ENCODE peak calls at places on chromosomes 11 and 22, in six cellular contexts. G is heart left ventricle; T is CD4-positive, CD25-positive, alpha-beta regulatory T cell; I is caudate nucleus; M is GM23338; L is foreskin keratinocyte. Q is an unnamed sample.

GRCh38 chr11:31711137-31711536 is 100.0 kb downstream of the PAX6 start:
- DNase-seq in G (no peak), T (no peak), I (no peak), M (no peak), L (no peak), Q (no peak)

GRCh38 chr11:117839234-117839882 is 14.8 kb upstream of the FXYD2 start:
- DNase-seq in G (peak), T (no peak), I (no peak), M (no peak), L (no peak), Q (no peak)

GRCh38 chr11:84476581-84476980 is 1150.6 kb downstream of the DLG2 start:
- DNase-seq in G (no peak), T (no peak), I (no peak), M (no peak), L (no peak), Q (no peak)

GRCh38 chr22:50527921-50528681 is 1.7 kb downstream of the TYMP start:
- DNase-seq in G (no peak), T (no peak), I (no peak), M (peak), L (no peak), Q (no peak)

GRCh38 chr11:128415539-128415938 is 171.8 kb downstream of the ETS1 start:
- DNase-seq in G (no peak), T (no peak), I (no peak), M (no peak), L (no peak), Q (no peak)

GRCh38 chr22:44642096-44642644 is 59.8 kb upstream of the PRR5 start:
- DNase-seq in G (no peak), T (no peak), I (no peak), M (no peak), L (no peak), Q (no peak)

GRCh38 chr11:115545811-115546210 is 41.6 kb upstream of the CADM1 start:
- DNase-seq in G (no peak), T (no peak), I (no peak), M (no peak), L (no peak), Q (no peak)

GRCh38 chr11:27904358-27905055 is 203.4 kb downstream of the KIF18A start:
- DNase-seq in G (no peak), T (no peak), I (no peak), M (no peak), L (peak), Q (no peak)

GRCh38 chr11:913043-913442 is 2.4 kb upstream of the CHID1 start:
- DNase-seq in G (no peak), T (no peak), I (no peak), M (no peak), L (no peak), Q (no peak)

GRCh38 chr11:279040-279965 is 1.1 kb downstream of the NLRP6 start:
- DNase-seq in G (peak), T (no peak), I (no peak), M (no peak), L (no peak), Q (no peak)

GRCh38 chr11:2701230-2701629 is 1.4 kb upstream of the KCNQ1OT1 start:
- DNase-seq in G (no peak), T (no peak), I (no peak), M (no peak), L (no peak), Q (no peak)

GRCh38 chr11:108135845-108136599 is 14.7 kb downstream of the ACAT1 start:
- DNase-seq in G (no peak), T (no peak), I (no peak), M (no peak), L (peak), Q (no peak)

GRCh38 chr11:75652936-75653335 is 15.9 kb downstream of the MAP6 start:
- DNase-seq in G (no peak), T (no peak), I (no peak), M (no peak), L (no peak), Q (no peak)

GRCh38 chr11:44858796-44859527 is 91.7 kb downstream of the TP53I11 start:
- DNase-seq in G (no peak), T (no peak), I (no peak), M (peak), L (no peak), Q (no peak)

GRCh38 chr22:22878211-22878570 is 9.4 kb upstream of the IGLL5 start:
- DNase-seq in G (no peak), T (no peak), I (no peak), M (no peak), L (no peak), Q (no peak)

GRCh38 chr22:29824677-29825076 is 13.4 kb downstream of the ASCC2 start:
- DNase-seq in G (no peak), T (no peak), I (no peak), M (no peak), L (no peak), Q (peak)

GRCh38 chr22:33921576-33922181 is 1.4 kb upstream of the LARGE1 start:
- DNase-seq in G (peak), T (no peak), I (no peak), M (peak), L (peak), Q (peak)

GRCh38 chr11:23680488-23681230 is 816.2 kb upstream of the LUZP2 start:
- DNase-seq in G (no peak), T (no peak), I (no peak), M (no peak), L (no peak), Q (no peak)

GRCh38 chr11:115990004-115990447 is 485.8 kb upstream of the CADM1 start:
- DNase-seq in G (peak), T (no peak), I (no peak), M (peak), L (no peak), Q (no peak)

GRCh38 chr11:8336356-8337114 is 72.9 kb upstream of the LMO1 start:
- DNase-seq in G (no peak), T (no peak), I (no peak), M (no peak), L (peak), Q (no peak)

GRCh38 chr22:40666151-40666848 is 13.0 kb upstream of the MCHR1 start:
- DNase-seq in G (peak), T (no peak), I (no peak), M (no peak), L (no peak), Q (peak)

GRCh38 chr11:65921033-65921555 is 1.9 kb downstream of the DRAP1 start:
- DNase-seq in G (no peak), T (no peak), I (no peak), M (no peak), L (no peak), Q (peak)
- H3K27ac ChIP-seq in G (no peak), T (peak), I (no peak), M (no peak), L (no peak), Q (no peak)

GRCh38 chr11:113778111-113778910 is 1.3 kb upstream of the CLDN25 start:
- DNase-seq in G (peak), T (no peak), I (peak), M (no peak), L (peak), Q (no peak)
- H3K27ac ChIP-seq in G (peak), T (no peak), I (peak), M (no peak), L (peak), Q (no peak)

GRCh38 chr11:119416606-119417580 is 6.1 kb downstream of the THY1 start:
- DNase-seq in G (no peak), T (no peak), I (no peak), M (peak), L (peak), Q (no peak)
- H3K27ac ChIP-seq in G (no peak), T (no peak), I (peak), M (peak), L (no peak), Q (no peak)

DNA sequence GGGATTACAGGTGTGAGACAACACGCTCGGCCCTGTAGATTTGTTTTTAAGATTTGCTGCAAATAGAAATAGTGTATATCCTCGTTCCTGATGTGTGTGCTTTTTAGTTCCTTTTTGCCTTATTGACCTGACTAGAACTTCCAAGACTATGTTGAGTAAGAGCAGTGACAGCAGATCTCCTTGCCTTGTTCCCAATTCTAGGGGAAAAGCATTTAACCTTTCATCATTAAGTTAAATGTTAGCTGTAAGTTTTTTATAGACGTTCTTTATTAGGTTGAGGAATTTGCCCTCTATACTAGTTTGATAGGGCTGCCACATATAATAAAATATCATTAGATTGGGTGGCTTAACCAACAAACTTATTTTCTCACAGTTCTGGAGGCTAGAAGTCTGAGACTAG is 32.7 kb upstream of the B3GNT6 start:
- DNase-seq in G (no peak), T (no peak), I (no peak), M (no peak), L (no peak), Q (no peak)
- H3K27ac ChIP-seq in G (no peak), T (no peak), I (no peak), M (no peak), L (no peak), Q (no peak)

DNA sequence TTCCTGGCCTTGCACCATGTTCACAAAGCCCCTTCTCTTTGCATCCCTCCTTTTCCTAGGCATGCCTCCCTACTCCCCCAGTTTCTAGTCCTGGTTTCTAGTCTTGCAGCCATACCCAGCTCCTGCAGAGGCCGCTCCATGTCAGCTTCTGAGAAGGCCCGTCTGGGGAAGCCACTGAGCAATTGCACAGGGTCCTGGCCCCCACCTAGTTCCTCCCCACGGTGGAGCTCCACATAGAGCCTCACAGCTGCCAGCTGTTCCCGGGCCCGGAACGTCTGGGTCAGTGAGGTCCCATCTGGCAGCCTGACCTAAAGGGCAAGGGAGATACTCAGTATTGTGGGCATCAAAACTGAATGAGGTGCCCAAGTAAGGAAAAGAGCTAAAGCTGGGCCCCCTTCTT is 2.2 kb downstream of the UBXN1 start:
- DNase-seq in G (no peak), T (no peak), I (no peak), M (no peak), L (no peak), Q (no peak)
- H3K27ac ChIP-seq in G (no peak), T (peak), I (no peak), M (no peak), L (no peak), Q (no peak)

GRCh38 chr11:134025086-134025437 is 43.8 kb upstream of the JAM3 start:
- DNase-seq in G (peak), T (no peak), I (no peak), M (no peak), L (no peak), Q (no peak)
- H3K27ac ChIP-seq in G (no peak), T (no peak), I (no peak), M (no peak), L (peak), Q (no peak)

DNA sequence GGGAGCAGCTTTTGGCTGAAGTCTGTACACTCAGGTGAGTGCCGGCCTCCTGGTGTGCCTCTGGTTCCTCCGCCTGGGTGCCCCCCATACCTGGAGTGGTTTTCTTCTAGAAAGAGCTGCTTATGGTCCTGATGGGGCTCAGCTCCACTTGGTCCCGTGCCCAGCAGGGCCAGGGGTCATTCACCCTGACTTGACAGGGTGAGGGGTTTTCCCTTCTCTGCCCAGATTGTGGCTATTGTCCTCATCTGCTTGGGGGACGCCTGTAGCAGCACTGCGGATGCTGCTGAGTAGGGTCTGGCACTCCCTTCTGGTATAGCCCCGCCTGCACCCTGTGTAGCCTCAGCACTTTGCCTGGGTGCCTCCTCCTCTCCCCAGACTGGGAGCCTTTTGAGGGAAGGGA is 8.2 kb downstream of the OMP start:
- DNase-seq in G (no peak), T (no peak), I (no peak), M (no peak), L (no peak), Q (no peak)
- H3K27ac ChIP-seq in G (no peak), T (no peak), I (no peak), M (no peak), L (no peak), Q (no peak)

DNA sequence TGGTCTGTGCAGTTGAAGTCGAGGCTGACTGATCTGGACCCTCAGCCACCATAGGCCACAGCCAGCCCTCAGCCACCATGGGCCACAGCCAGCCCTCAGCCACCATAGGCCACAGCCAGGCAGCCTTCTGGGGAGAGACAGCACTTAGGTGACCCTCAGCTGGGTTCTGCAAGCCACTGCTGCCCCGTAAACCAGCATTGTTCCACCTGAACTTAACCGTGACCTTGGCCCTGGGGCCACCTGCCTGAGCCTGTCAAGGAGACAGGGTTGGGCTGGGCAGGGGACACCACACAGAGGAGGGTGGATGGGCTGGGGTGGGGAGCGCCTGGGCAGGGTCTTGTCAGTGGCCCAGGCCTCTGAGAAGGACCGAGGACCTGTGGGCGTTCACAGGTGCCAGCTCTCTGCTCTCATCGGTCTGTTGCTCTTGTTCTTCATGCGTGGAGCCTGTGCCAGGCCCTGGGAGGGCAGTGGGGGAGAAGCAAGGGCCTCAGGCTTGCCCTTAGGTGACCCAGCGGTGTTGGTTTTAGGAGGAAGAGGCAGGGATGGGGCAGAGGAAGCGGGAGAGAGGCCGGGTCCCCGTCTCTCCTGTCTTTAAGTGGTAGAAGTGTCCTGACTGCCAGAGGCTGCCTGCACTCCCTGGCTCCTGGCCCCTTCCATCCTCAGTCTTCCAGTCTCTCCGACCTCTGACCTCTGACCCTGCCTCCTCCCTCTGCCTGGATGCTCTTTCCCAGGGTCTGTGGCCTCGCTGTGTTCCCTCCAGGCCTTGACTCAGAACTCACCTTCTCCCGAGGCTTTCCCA is 36.9 kb downstream of the GRAMD4 start:
- DNase-seq in G (no peak), T (no peak), I (no peak), M (no peak), L (no peak), Q (no peak)
- H3K27ac ChIP-seq in G (peak), T (no peak), I (no peak), M (no peak), L (no peak), Q (no peak)

DNA sequence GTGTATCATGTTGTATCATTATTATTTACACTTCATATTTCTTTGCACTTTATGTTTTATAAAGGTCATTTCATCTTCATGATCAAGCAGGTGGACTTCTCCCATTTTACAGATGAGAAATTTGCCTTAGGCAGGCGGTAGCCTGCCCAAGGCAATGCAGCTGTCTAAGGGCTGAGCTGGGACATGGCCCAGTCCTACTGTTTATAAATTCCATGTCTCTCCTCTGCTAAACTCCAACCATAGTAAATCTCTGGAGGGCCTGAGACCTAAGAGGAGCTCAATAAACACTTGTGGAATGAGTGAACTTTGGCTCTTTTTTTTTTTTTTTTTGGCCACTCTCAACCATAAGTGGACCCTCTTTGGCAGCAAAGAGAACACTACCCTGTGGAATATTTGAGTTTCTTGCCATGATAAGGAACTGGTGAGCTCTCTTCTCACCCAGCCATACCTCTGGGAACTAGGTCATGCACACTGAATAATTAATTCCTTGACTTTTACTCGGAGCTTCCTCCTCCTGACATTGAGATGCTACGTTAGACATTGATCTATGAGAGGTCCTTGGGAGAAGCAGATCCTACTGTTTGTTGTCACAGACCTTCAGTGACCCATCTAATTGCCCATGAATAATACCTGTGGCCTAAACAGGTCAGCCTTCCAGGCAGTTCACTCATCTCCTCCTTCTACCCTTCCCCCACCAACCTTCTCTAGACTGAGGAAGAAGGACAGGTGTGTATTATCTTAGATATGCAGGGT is 30.0 kb downstream of the MICAL2 start:
- DNase-seq in G (no peak), T (no peak), I (no peak), M (no peak), L (no peak), Q (no peak)
- H3K27ac ChIP-seq in G (no peak), T (no peak), I (no peak), M (no peak), L (no peak), Q (no peak)